ENCODE peak calls at places on chromosomes 4 and X, in six cellular contexts. W is naive thymus-derived CD4-positive, alpha-beta T cell; L is uterus; C is hepatocyte; F is right atrium auricular region; J is GM06990. O is an unnamed sample.
A peak's percentile ranks its signal among the peaks of the same experiment; 100 is the strongest.

GRCh38 chr4:88975925-88976511 is 81.0 kb downstream of the FAM13A start:
- DNase-seq in F (no peak), W (no peak), C (no peak), L (no peak), J (no peak), O (no peak)

GRCh38 chr4:4864940-4865704 is 5.7 kb downstream of the MSX1 start:
- DNase-seq in J (no peak), F (no peak), L (no peak), W (no peak), C (peak; percentile 17), O (no peak)

GRCh38 chr4:164383187-164384181 is 370.4 kb upstream of the SMIM31 start:
- DNase-seq in J (no peak), L (peak; percentile 19), C (peak; percentile 81), F (no peak), W (no peak), O (peak; percentile 94)

GRCh38 chr4:124061413-124061812 is 651.1 kb downstream of the ANKRD50 start:
- DNase-seq in W (no peak), F (no peak), C (no peak), L (no peak), J (no peak), O (no peak)

GRCh38 chrX:119455264-119455663 is 13.0 kb upstream of the SLC25A5 start:
- DNase-seq in J (no peak), F (no peak), L (no peak), W (no peak), C (peak; percentile 32), O (no peak)

GRCh38 chr4:139085141-139085540 is 69.6 kb downstream of the NOCT start:
- DNase-seq in W (no peak), F (no peak), C (no peak), L (no peak), J (no peak), O (no peak)

GRCh38 chr4:37431417-37431743 is 186.8 kb downstream of the NWD2 start:
- DNase-seq in J (no peak), F (no peak), W (no peak), L (no peak), C (peak; percentile 58), O (no peak)

GRCh38 chr4:125265846-125266245 is 48.9 kb upstream of the FAT4 start:
- DNase-seq in C (no peak), J (no peak), F (no peak), W (no peak), L (no peak), O (no peak)

GRCh38 chr4:176376032-176376614 is 56.4 kb downstream of the SPCS3 start:
- DNase-seq in C (peak; percentile 7), J (no peak), L (no peak), F (no peak), W (no peak), O (no peak)

GRCh38 chrX:42087960-42088359 is 164.6 kb upstream of the CASK start:
- DNase-seq in J (no peak), L (no peak), W (no peak), C (no peak), F (no peak), O (no peak)

GRCh38 chr4:16437836-16438235 is 211.6 kb upstream of the TAPT1 start:
- DNase-seq in F (no peak), L (no peak), J (no peak), W (no peak), C (no peak), O (no peak)

GRCh38 chr4:147909225-147909624 is 177.3 kb downstream of the ARHGAP10 start:
- DNase-seq in L (no peak), J (no peak), C (no peak), W (no peak), F (no peak), O (no peak)

GRCh38 chrX:153592966-153593688 is 5.8 kb downstream of the CCNQ start:
- DNase-seq in F (peak; percentile 60), C (no peak), W (no peak), L (no peak), J (no peak), O (peak; percentile 80)

GRCh38 chr4:824461-825062 is 1.4 kb downstream of the CPLX1 start:
- DNase-seq in L (no peak), J (no peak), W (no peak), F (no peak), C (no peak), O (no peak)
- H3K27me3 ChIP-seq in L (peaks cover 25% of the 10 kb centered on the region), J (no peaks in the 10 kb centered on the region), W (peaks cover 4% of the 10 kb centered on the region), F (peaks cover 20% of the 10 kb centered on the region), C (peaks cover 63% of the 10 kb centered on the region), O (no peaks in the 10 kb centered on the region)

DNA sequence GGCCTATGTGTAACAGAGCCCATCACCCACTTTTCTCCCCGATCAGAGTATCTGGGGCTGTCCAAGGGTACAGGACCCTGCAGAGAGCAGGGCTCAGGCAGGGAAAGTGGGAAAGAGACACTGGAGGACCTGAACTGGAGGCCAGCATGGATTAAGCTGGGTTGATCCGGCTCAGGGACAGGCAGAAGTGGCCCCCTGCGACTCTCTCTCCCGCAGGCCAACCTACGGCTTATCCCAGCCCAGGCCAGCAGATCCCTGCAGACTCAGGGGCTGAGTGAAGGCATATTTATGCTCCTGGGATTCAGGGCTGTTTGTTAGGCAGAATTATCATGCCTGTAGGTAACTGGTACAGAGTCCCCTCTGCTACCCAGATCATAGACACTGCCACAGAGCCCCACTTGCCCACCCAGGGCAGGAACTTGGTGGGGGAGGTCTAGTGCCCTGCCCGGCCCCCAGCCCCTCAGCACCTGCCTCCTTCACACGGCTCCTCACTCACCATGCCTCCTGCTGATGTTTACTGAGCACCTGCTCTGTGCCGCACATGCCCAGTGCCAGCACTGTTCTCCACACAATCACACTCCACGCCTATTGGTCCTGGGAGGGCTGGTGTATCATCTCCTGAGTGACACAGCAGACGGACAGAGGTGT is 87.3 kb downstream of the ADRA2C start:
- DNase-seq in J (no peak), C (no peak), F (no peak), W (no peak), L (no peak), O (no peak)
- H3K27me3 ChIP-seq in J (no peaks in the 10 kb centered on the region), C (peaks cover 11% of the 10 kb centered on the region), F (no peaks in the 10 kb centered on the region), W (no peaks in the 10 kb centered on the region), L (no peaks in the 10 kb centered on the region), O (no peaks in the 10 kb centered on the region)

GRCh38 chr4:54225671-54226398 is 3.3 kb upstream of the PDGFRA start:
- DNase-seq in J (no peak), C (peak; percentile 16), L (no peak), F (no peak), W (no peak), O (no peak)

GRCh38 chr4:54226399-54227260 is 2.5 kb upstream of the PDGFRA start:
- DNase-seq in W (no peak), C (peak; percentile 65), F (peak; percentile 77), L (peak; percentile 82), J (no peak), O (no peak)

GRCh38 chr4:54227261-54228063 is 1.6 kb upstream of the PDGFRA start:
- DNase-seq in L (no peak), W (no peak), F (peak; percentile 69), J (peak; percentile 44), C (peak; percentile 60), O (no peak)

GRCh38 chr4:54228064-54228527 is 997 bp upstream of the PDGFRA start:
- DNase-seq in L (peak; percentile 75), W (no peak), J (no peak), F (peak; percentile 76), C (peak; percentile 91), O (peak; percentile 65)

GRCh38 chr4:54224960-54225670 is 4.0 kb upstream of the PDGFRA start:
- DNase-seq in W (no peak), J (no peak), L (peak; percentile 42), C (no peak), F (no peak), O (no peak)
- H3K27me3 ChIP-seq in W (peaks cover 5% of the 10 kb centered on the region), J (peaks cover 6% of the 10 kb centered on the region), L (peaks cover 32% of the 10 kb centered on the region), C (peaks cover 26% of the 10 kb centered on the region), F (peaks cover 15% of the 10 kb centered on the region), O (peaks cover 74% of the 10 kb centered on the region)

GRCh38 chr4:173509031-173510001 is 20.7 kb downstream of the HAND2 start:
- DNase-seq in F (peak; percentile 69), W (no peak), C (peak; percentile 71), L (peak; percentile 62), J (no peak), O (no peak)
- H3K27me3 ChIP-seq in F (no peaks in the 10 kb centered on the region), W (no peaks in the 10 kb centered on the region), C (peaks cover 85% of the 10 kb centered on the region), L (no peaks in the 10 kb centered on the region), J (no peaks in the 10 kb centered on the region), O (peaks cover 100% of the 10 kb centered on the region)

GRCh38 chr4:90992213-90992612 is 865.0 kb downstream of the CCSER1 start:
- DNase-seq in F (no peak), J (no peak), L (no peak), W (no peak), C (no peak), O (no peak)
- H3K27me3 ChIP-seq in F (no peaks in the 10 kb centered on the region), J (no peaks in the 10 kb centered on the region), L (no peaks in the 10 kb centered on the region), W (no peaks in the 10 kb centered on the region), C (no peaks in the 10 kb centered on the region), O (no peaks in the 10 kb centered on the region)

GRCh38 chr4:182145360-182145905 is 97.8 kb upstream of the TENM3 start:
- DNase-seq in C (peak; percentile 16), W (no peak), J (no peak), F (no peak), L (no peak), O (no peak)
- H3K27me3 ChIP-seq in C (peaks cover 8% of the 10 kb centered on the region), W (no peaks in the 10 kb centered on the region), J (peaks cover 2% of the 10 kb centered on the region), F (peaks cover 22% of the 10 kb centered on the region), L (no peaks in the 10 kb centered on the region), O (peaks cover 86% of the 10 kb centered on the region)

O was measured in dorsolateral prefrontal cortex.